ENCODE peak calls at places on chromosomes 3 and 15, in seven cellular contexts. Z is HTR-8/SVneo; F is hippocampal formation; O is stimulated activated CD4-positive, alpha-beta T cell treated with anti-CD3 and anti-CD28 coated beads, Interleukin-1b, Interleukin-23, amount 100 ng/mL, for 24 hours; M is AG09319; A is mesendoderm; R is aorta. L is an unnamed sample.

GRCh38 chr15:81785181-81785580 is 260.6 kb downstream of the MEX3B start:
- DNase-seq in Z (no peak), F (no peak), O (no peak), M (no peak), A (no peak), R (no peak), L (peak)

GRCh38 chr15:89749951-89750559 is 994 bp downstream of the MESP1 start:
- DNase-seq in Z (no peak), F (no peak), O (no peak), M (no peak), A (no peak), R (no peak), L (no peak)

GRCh38 chr3:13077431-13078157 is 4.4 kb upstream of the IQSEC1 start:
- DNase-seq in Z (no peak), F (peak), O (no peak), M (peak), A (no peak), R (peak), L (no peak)

GRCh38 chr3:97815149-97815917 is 6.5 kb upstream of the CRYBG3 start:
- DNase-seq in Z (no peak), F (no peak), O (no peak), M (no peak), A (no peak), R (no peak), L (no peak)

GRCh38 chr3:85631070-85631469 is 672.3 kb downstream of the CADM2 start:
- DNase-seq in Z (no peak), F (no peak), O (no peak), M (no peak), A (no peak), R (no peak), L (no peak)

GRCh38 chr3:182787302-182788036 is 5.8 kb upstream of the ATP11B start:
- DNase-seq in Z (no peak), F (no peak), O (no peak), M (no peak), A (no peak), R (no peak), L (no peak)

GRCh38 chr3:79985866-79986265 is 218.1 kb upstream of the ROBO1 start:
- DNase-seq in Z (no peak), F (no peak), O (no peak), M (no peak), A (no peak), R (no peak), L (no peak)

GRCh38 chr15:38536201-38536676 is 28.4 kb downstream of the RASGRP1 start:
- DNase-seq in Z (no peak), F (no peak), O (no peak), M (peak), A (no peak), R (peak), L (no peak)

GRCh38 chr15:66798426-66799061 is 96.5 kb downstream of the SMAD6 start:
- DNase-seq in Z (peak), F (no peak), O (no peak), M (no peak), A (no peak), R (no peak), L (no peak)

GRCh38 chr15:62928242-62928995 is 114.1 kb upstream of the TPM1 start:
- DNase-seq in Z (peak), F (no peak), O (no peak), M (peak), A (peak), R (no peak), L (no peak)

GRCh38 chr3:153284282-153284938 is 122.4 kb downstream of the RAP2B start:
- DNase-seq in Z (peak), F (no peak), O (no peak), M (peak), A (peak), R (no peak), L (no peak)

GRCh38 chr15:67253517-67254237 is 784 bp downstream of the AAGAB start:
- DNase-seq in Z (no peak), F (no peak), O (no peak), M (no peak), A (peak), R (no peak), L (no peak)

GRCh38 chr15:100947760-100948429 is 28.7 kb downstream of the LRRK1 start:
- DNase-seq in Z (no peak), F (no peak), O (no peak), M (no peak), A (no peak), R (no peak), L (no peak)

GRCh38 chr15:41955807-41956525 is 16.4 kb downstream of the EHD4 start:
- DNase-seq in Z (no peak), F (no peak), O (no peak), M (no peak), A (peak), R (no peak), L (no peak)

GRCh38 chr15:52559583-52559982 is 9.2 kb downstream of the ARPP19 start:
- DNase-seq in Z (no peak), F (peak), O (peak), M (no peak), A (no peak), R (no peak), L (no peak)

GRCh38 chr3:196558476-196558875 is 9.9 kb downstream of the WDR53 start:
- DNase-seq in Z (no peak), F (no peak), O (no peak), M (no peak), A (no peak), R (no peak), L (no peak)

GRCh38 chr3:1348547-1348946 is 255.7 kb downstream of the CNTN6 start:
- DNase-seq in Z (no peak), F (no peak), O (no peak), M (no peak), A (peak), R (no peak), L (no peak)

GRCh38 chr15:45442497-45443135 is 64.3 kb upstream of the GATM start:
- DNase-seq in Z (no peak), F (no peak), O (no peak), M (peak), A (no peak), R (no peak), L (no peak)

GRCh38 chr15:35206060-35206675 is 121.1 kb upstream of the NANOGP8 start:
- DNase-seq in Z (no peak), F (no peak), O (no peak), M (no peak), A (peak), R (no peak), L (no peak)

GRCh38 chr15:92500023-92500630 is 106.4 kb downstream of the ST8SIA2 start:
- DNase-seq in Z (no peak), F (no peak), O (no peak), M (no peak), A (peak), R (no peak), L (peak)

GRCh38 chr3:39114456-39114855 is 7.0 kb downstream of the TTC21A start:
- DNase-seq in Z (no peak), F (no peak), O (no peak), M (no peak), A (no peak), R (no peak), L (no peak)

GRCh38 chr15:48703544-48703943 is 58.0 kb upstream of the FBN1 start:
- DNase-seq in Z (no peak), F (no peak), O (no peak), M (no peak), A (no peak), R (no peak), L (no peak)

GRCh38 chr3:25380222-25380739 is 47.8 kb upstream of the RARB start:
- DNase-seq in Z (no peak), F (no peak), O (no peak), M (peak), A (no peak), R (no peak), L (no peak)

GRCh38 chr3:11154953-11155325 is 646 bp downstream of the HRH1 start:
- DNase-seq in Z (peak), F (no peak), O (no peak), M (no peak), A (peak), R (no peak), L (no peak)

GRCh38 chr3:182981038-182981380 is 671 bp upstream of the DCUN1D1 start:
- DNase-seq in Z (no peak), F (no peak), O (no peak), M (no peak), A (no peak), R (no peak), L (no peak)

GRCh38 chr15:49154799-49155109 is 645 bp downstream of the COPS2 start:
- DNase-seq in Z (no peak), F (no peak), O (no peak), M (no peak), A (no peak), R (no peak), L (no peak)

GRCh38 chr3:134932035-134932434 is 137.0 kb downstream of the EPHB1 start:
- DNase-seq in Z (no peak), F (no peak), O (no peak), M (no peak), A (no peak), R (no peak), L (no peak)

GRCh38 chr3:160400048-160400630 is 689 bp downstream of the SMC4 start:
- DNase-seq in Z (no peak), F (no peak), O (peak), M (no peak), A (no peak), R (peak), L (peak)

GRCh38 chr3:101224739-101225138 is 95.6 kb downstream of the IMPG2 start:
- DNase-seq in Z (no peak), F (no peak), O (no peak), M (no peak), A (no peak), R (no peak), L (no peak)

GRCh38 chr15:55916666-55917409 is 76.6 kb downstream of the NEDD4 start:
- DNase-seq in Z (no peak), F (no peak), O (no peak), M (peak), A (no peak), R (no peak), L (no peak)

L was measured in D341Med.